ENCODE peak calls at places on chromosomes 5 and 9, in eight cellular contexts. T is AG04450, B is prostate gland, V is A549, P is HepG2, Y is cardiac muscle cell, C is gastrocnemius medialis, U is PC-9. D is an unnamed sample.

GRCh38 chr5:155285673-155286072 is 272.1 kb downstream of the KIF4B start:
- DNase-seq in T (no peak), B (no peak), V (no peak), P (no peak), Y (no peak), C (no peak), U (no peak), D (no peak)

GRCh38 chr9:92506184-92506857 is 24.0 kb upstream of the ASPN start:
- DNase-seq in T (peak; percentile 86), B (no peak), V (peak; percentile 43), P (no peak), Y (peak; percentile 93), C (peak; percentile 51), U (peak; percentile 70), D (no peak)

GRCh38 chr9:34994429-34995287 is 5.1 kb downstream of the DNAJB5 start:
- DNase-seq in T (no peak), B (peak; percentile 34), V (peak; percentile 78), P (peak; percentile 38), Y (peak; percentile 68), C (peak; percentile 76), U (peak; percentile 22), D (peak; percentile 66)

GRCh38 chr9:127897194-127897692 is 2.2 kb downstream of the ST6GALNAC6 start:
- DNase-seq in T (peak; percentile 43), B (no peak), V (peak; percentile 69), P (peak; percentile 95), Y (peak; percentile 93), C (peak; percentile 93), U (peak; percentile 37), D (peak; percentile 91)

GRCh38 chr5:129031886-129032683 is 62.5 kb upstream of the ISOC1 start:
- DNase-seq in T (no peak), B (no peak), V (no peak), P (no peak), Y (no peak), C (no peak), U (no peak), D (no peak)

GRCh38 chr5:142065273-142065672 is 43.3 kb upstream of the NDFIP1 start:
- DNase-seq in T (no peak), B (no peak), V (no peak), P (peak; percentile 54), Y (peak; percentile 67), C (no peak), U (no peak), D (no peak)

GRCh38 chr9:87862536-87863268 is 20.0 kb upstream of the SPATA31E1 start:
- DNase-seq in T (peak; percentile 42), B (no peak), V (peak; percentile 47), P (no peak), Y (peak; percentile 66), C (no peak), U (peak; percentile 74), D (no peak)

GRCh38 chr9:14313378-14313940 is 482 bp downstream of the NFIB start:
- DNase-seq in T (no peak), B (no peak), V (no peak), P (no peak), Y (no peak), C (peak; percentile 72), U (peak; percentile 4), D (peak; percentile 4)

GRCh38 chr5:108579236-108579635 is 168.5 kb upstream of the FER start:
- DNase-seq in T (no peak), B (no peak), V (no peak), P (no peak), Y (peak; percentile 4), C (no peak), U (no peak), D (no peak)

GRCh38 chr9:114889802-114890224 is 40.6 kb downstream of the TNFSF8 start:
- DNase-seq in T (no peak), B (no peak), V (no peak), P (no peak), Y (no peak), C (no peak), U (peak; percentile 33), D (no peak)

GRCh38 chr5:39466804-39467203 is 42.0 kb upstream of the DAB2 start:
- DNase-seq in T (no peak), B (no peak), V (no peak), P (no peak), Y (no peak), C (no peak), U (no peak), D (no peak)

GRCh38 chr5:103205991-103206700 is 52.4 kb upstream of the MACIR start:
- DNase-seq in T (no peak), B (no peak), V (no peak), P (no peak), Y (no peak), C (no peak), U (no peak), D (no peak)

GRCh38 chr5:175885813-175886212 is 14.4 kb downstream of the CPLX2 start:
- DNase-seq in T (no peak), B (no peak), V (no peak), P (no peak), Y (peak; percentile 21), C (no peak), U (no peak), D (no peak)

GRCh38 chr9:93828331-93829097 is 126.6 kb downstream of the BARX1 start:
- DNase-seq in T (no peak), B (no peak), V (no peak), P (no peak), Y (no peak), C (no peak), U (no peak), D (no peak)

DNA sequence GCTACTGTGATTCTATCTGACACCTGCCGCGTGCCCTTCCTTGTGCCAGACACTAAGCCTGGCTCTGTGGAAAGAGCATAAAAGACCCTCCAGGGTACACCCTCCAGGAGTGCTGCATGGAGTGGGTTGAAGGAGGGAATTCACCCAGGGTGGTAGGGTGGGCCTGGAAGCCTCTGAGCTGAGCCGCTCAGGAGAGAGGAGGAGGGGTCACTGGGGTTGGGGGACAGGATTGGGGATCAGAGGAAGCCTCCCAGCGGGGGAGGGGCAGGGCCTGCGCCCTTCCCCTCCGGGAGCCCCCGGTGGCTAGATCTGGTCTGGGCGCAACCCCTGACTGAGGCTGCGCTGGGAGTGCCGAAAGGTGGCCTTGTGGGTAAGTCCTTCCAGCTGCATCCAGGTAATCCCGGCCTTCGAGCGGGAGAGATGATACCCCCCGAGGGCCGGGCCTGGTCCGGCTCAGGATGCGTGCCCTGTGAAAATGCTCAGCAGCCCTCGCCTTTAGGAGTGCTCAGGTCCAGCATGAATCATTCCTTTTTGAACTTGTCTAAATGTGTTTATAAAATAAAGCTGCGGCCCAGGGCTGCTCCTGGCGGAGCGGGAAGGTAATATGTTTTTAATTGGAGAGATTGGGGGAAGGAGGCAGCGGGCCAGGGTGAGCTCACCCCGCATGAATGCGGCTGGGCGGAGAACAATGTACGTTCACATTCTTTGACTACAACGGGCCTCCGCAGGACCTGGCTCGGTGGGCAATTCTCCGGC is 118.1 kb upstream of the SMIM23 start:
- DNase-seq in T (peak; percentile 70), B (peak; percentile 61), V (no peak), P (no peak), Y (peak; percentile 88), C (no peak), U (peak; percentile 62), D (no peak)
- TF ChIP-seq CTCF in T (peak; percentile 47), B (no peak), V (no peak), P (no peak), Y (peak; percentile 34), C (no peak), U (no peak), D (no peak)

DNA sequence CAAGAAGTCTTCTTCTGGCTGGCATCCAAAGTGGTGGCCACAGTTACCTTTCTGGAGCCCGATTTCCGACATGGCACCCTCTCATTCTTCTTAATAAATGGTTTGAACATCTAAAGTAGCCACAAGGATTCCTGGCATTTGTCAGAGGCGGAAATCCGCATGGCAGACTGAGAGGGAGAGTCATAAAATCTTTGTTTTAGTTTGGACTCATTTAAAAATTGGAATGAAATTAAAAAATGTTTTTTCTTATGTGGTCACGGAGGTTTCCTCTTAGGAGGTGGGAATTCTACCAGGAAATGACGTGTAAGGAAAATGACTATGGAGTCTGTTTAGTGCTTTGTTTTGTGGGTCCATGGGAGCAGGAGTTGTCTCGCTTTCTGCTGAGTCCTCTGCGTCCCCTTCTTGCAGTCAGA is 133.0 kb upstream of the PTCH1 start:
- DNase-seq in T (no peak), B (no peak), V (no peak), P (no peak), Y (no peak), C (no peak), U (no peak), D (no peak)
- H3K9me3 ChIP-seq in T (no peaks in the 10 kb centered on the region), B (no peaks in the 10 kb centered on the region), V (no peaks in the 10 kb centered on the region), P (no peaks in the 10 kb centered on the region), Y (no peaks in the 10 kb centered on the region), C (no peaks in the 10 kb centered on the region), U (peaks cover 5% of the 10 kb centered on the region), D (no peaks in the 10 kb centered on the region)

DNA sequence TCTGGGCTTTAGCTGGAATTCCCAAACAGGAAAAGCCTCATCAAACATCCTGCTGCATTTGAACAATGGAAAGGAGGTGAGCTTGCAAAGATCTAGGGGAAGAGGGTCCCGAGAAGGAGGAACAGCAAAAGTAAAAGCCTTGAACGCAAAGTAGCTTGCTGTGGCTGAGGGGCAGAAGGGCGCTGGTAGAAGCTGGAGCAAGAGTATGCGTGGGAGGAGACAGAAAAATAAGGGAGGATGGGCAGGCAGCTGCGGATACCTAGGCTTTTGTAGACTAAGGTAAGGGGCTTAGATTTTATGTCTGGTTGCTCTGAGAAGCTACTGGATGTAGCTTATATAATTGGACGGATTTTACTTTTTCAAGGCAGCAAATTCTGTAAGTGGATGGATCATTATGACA is 21.9 kb upstream of the TGFBR1 start:
- DNase-seq in T (no peak), B (no peak), V (no peak), P (no peak), Y (no peak), C (no peak), U (no peak), D (no peak)
- H3K4me3 ChIP-seq in T (no peak overlapping the region), B (no peak overlapping the region), V (no peak overlapping the region), P (no peak overlapping the region), Y (no peak overlapping the region), C (no peak overlapping the region), U (no peak overlapping the region), D (no peak overlapping the region)

GRCh38 chr9:89549031-89549644 is 51.2 kb upstream of the SEMA4D start:
- DNase-seq in T (peak; percentile 20), B (peak; percentile 75), V (peak; percentile 82), P (peak; percentile 32), Y (peak; percentile 78), C (peak; percentile 72), U (peak; percentile 75), D (peak; percentile 71)

GRCh38 chr9:89548210-89548609 is 50.3 kb upstream of the SEMA4D start:
- DNase-seq in T (no peak), B (no peak), V (no peak), P (no peak), Y (no peak), C (no peak), U (no peak), D (no peak)

GRCh38 chr9:89553451-89554020 is 51.3 kb upstream of the GADD45G start:
- DNase-seq in T (no peak), B (no peak), V (no peak), P (no peak), Y (no peak), C (no peak), U (no peak), D (no peak)

GRCh38 chr9:89547000-89547399 is 49.1 kb upstream of the SEMA4D start:
- DNase-seq in T (no peak), B (no peak), V (no peak), P (no peak), Y (no peak), C (no peak), U (no peak), D (no peak)

DNA sequence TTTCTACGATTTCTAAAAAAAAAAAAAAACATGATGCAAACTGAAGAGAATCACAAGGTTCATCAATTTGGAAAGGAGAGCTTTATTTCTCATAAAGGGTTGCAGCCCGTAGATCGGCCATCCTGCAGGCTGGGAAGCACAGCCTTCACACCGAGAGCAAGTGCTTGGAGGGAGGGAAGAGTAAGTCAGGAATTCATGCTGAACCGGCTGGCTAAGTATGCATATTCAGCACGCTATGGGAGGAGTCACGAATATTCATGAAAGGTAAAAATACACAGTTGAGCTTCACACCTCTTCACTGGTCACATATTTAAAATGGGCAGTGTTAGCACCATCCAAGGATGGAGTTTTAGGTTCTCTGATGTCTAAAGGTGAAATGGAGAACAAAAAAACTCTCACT is 52.6 kb upstream of the SEMA4D start:
- DNase-seq in T (no peak), B (no peak), V (no peak), P (no peak), Y (no peak), C (no peak), U (no peak), D (no peak)
- TF ChIP-seq CTCF in T (no peak), B (no peak), V (no peak), P (no peak), Y (no peak), C (no peak), U (no peak), D (no peak)

D was measured in Caco-2.